ENCODE peak calls at places on chromosomes 6 and 20, in four cellular contexts. Z is Calu3, Q is AG09319, M is heart right ventricle. F is an unnamed sample.

GRCh38 chr20:19823216-19823615 is 65.2 kb downstream of the RIN2 start:
- DNase-seq in Z (no peak), Q (no peak), M (no peak), F (no peak)

GRCh38 chr20:61744691-61745396 is 320.8 kb downstream of the TAF4 start:
- DNase-seq in Z (no peak), Q (no peak), M (no peak), F (no peak)

GRCh38 chr20:37469531-37469930 is 51.5 kb upstream of the NNAT start:
- DNase-seq in Z (no peak), Q (no peak), M (no peak), F (peak; percentile 1)

GRCh38 chr20:57841297-57841866 is 131.6 kb upstream of the PMEPA1 start:
- DNase-seq in Z (no peak), Q (no peak), M (no peak), F (no peak)

GRCh38 chr6:1297746-1298145 is 14.2 kb upstream of the FOXQ1 start:
- DNase-seq in Z (no peak), Q (peak; percentile 55), M (no peak), F (no peak)

GRCh38 chr6:26437550-26437949 is 2.8 kb upstream of the BTN3A3 start:
- DNase-seq in Z (no peak), Q (no peak), M (no peak), F (no peak)

GRCh38 chr20:21436186-21436585 is 38.9 kb upstream of the NKX2-4 start:
- DNase-seq in Z (no peak), Q (peak; percentile 19), M (no peak), F (no peak)

GRCh38 chr6:154478021-154478651 is 32.3 kb downstream of the CNKSR3 start:
- DNase-seq in Z (no peak), Q (no peak), M (peak; percentile 47), F (no peak)

GRCh38 chr6:106924699-106925523 is 49.6 kb downstream of the CD24 start:
- DNase-seq in Z (peak; percentile 84), Q (no peak), M (no peak), F (no peak)

GRCh38 chr6:6758915-6759654 is 170.6 kb downstream of the LY86 start:
- DNase-seq in Z (peak; percentile 44), Q (peak; percentile 12), M (no peak), F (peak; percentile 28)

GRCh38 chr6:80543598-80544181 is 437.2 kb downstream of the BCKDHB start:
- DNase-seq in Z (no peak), Q (no peak), M (no peak), F (no peak)

GRCh38 chr6:116278853-116279231 is 888 bp downstream of the TSPYL1 start:
- DNase-seq in Z (no peak), Q (no peak), M (peak; percentile 57), F (no peak)

GRCh38 chr6:12136905-12137304 is 124.8 kb downstream of the HIVEP1 start:
- DNase-seq in Z (no peak), Q (no peak), M (no peak), F (no peak)

GRCh38 chr6:52538252-52538905 is 38.5 kb downstream of the TRAM2 start:
- DNase-seq in Z (no peak), Q (no peak), M (no peak), F (peak; percentile 59)

GRCh38 chr6:37426945-37427510 is 6.0 kb upstream of the CMTR1 start:
- DNase-seq in Z (no peak), Q (no peak), M (no peak), F (no peak)

GRCh38 chr6:53437557-53438202 is 88.9 kb upstream of the ELOVL5 start:
- DNase-seq in Z (peak; percentile 50), Q (peak; percentile 34), M (no peak), F (peak; percentile 46)

GRCh38 chr20:63830821-63831593 is at the start of gene ZBTB46:
- DNase-seq in Z (peak; percentile 84), Q (no peak), M (peak; percentile 76), F (no peak)

GRCh38 chr6:12148841-12149240 is 136.7 kb downstream of the HIVEP1 start:
- DNase-seq in Z (no peak), Q (no peak), M (no peak), F (no peak)

GRCh38 chr6:132131777-132132176 is 180.6 kb upstream of the CCN2 start:
- DNase-seq in Z (peak; percentile 63), Q (peak; percentile 95), M (peak; percentile 16), F (peak; percentile 65)

GRCh38 chr20:46688151-46689081 is 828 bp downstream of the TP53RK start:
- DNase-seq in Z (no peak), Q (no peak), M (no peak), F (peak; percentile 54)

GRCh38 chr6:39419607-39420006 is 97.1 kb upstream of the KCNK16 start:
- DNase-seq in Z (no peak), Q (no peak), M (no peak), F (no peak)

GRCh38 chr20:58555078-58555765 is 40.0 kb upstream of the APCDD1L start:
- DNase-seq in Z (no peak), Q (peak; percentile 27), M (no peak), F (no peak)

GRCh38 chr6:44093750-44094402 is 33.4 kb downstream of the MRPL14 start:
- DNase-seq in Z (no peak), Q (no peak), M (no peak), F (no peak)

F was measured in NCI-H446.